ENCODE peak calls at places on chromosomes 16 and 17, in five cellular contexts. E is IMR-90, N is mesenchymal stem cell, S is neuronal stem cell, F is H1. U is an unnamed sample.

GRCh38 chr16:69762843-69763556 is 868 bp downstream of the WWP2 start:
- DNase-seq in S (no peak), F (no peak), N (peak), E (peak), U (peak)

GRCh38 chr16:71205482-71206131 is 24.9 kb downstream of the HYDIN start:
- DNase-seq in N (no peak), S (no peak), F (no peak), E (no peak), U (no peak)

GRCh38 chr16:67959520-67959919 is 8.9 kb downstream of the SLC12A4 start:
- DNase-seq in N (peak), E (peak), F (no peak), S (no peak), U (no peak)

GRCh38 chr16:53901396-53901795 is 197.4 kb downstream of the FTO start:
- DNase-seq in N (no peak), F (no peak), E (no peak), S (no peak), U (no peak)

GRCh38 chr17:83150369-83151055 is 71.1 kb downstream of the METRNL start:
- DNase-seq in F (no peak), S (no peak), N (no peak), E (no peak), U (no peak)

GRCh38 chr17:58829172-58829637 is 73.6 kb downstream of the PPM1E start:
- DNase-seq in N (no peak), S (no peak), F (no peak), E (no peak), U (no peak)

GRCh38 chr17:35084987-35085386 is 21.5 kb upstream of the RFFL start:
- DNase-seq in E (peak), N (no peak), F (no peak), S (no peak), U (peak)

GRCh38 chr17:53058031-53058430 is 764.7 kb upstream of the KIF2B start:
- DNase-seq in N (no peak), S (no peak), F (no peak), E (no peak), U (no peak)

GRCh38 chr17:7213895-7214299 is 5.7 kb downstream of the DLG4 start:
- DNase-seq in N (peak), E (peak), F (peak), S (peak), U (peak)

GRCh38 chr17:75783069-75783783 is 1.4 kb upstream of the UNK start:
- DNase-seq in E (peak), N (peak), S (no peak), F (no peak), U (peak)

GRCh38 chr17:82461827-82462524 is 3.4 kb downstream of the NARF start:
- DNase-seq in S (no peak), E (no peak), N (no peak), F (no peak), U (no peak)

GRCh38 chr16:54928016-54928356 is 2.7 kb upstream of the IRX5 start:
- DNase-seq in E (no peak), F (no peak), N (peak), S (peak), U (no peak)

GRCh38 chr17:59381716-59382570 is 50.5 kb downstream of the YPEL2 start:
- DNase-seq in E (no peak), S (no peak), N (no peak), F (no peak), U (no peak)

GRCh38 chr17:19513897-19514488 is 19.7 kb upstream of the SLC47A1 start:
- DNase-seq in S (peak), F (no peak), N (peak), E (peak), U (peak)

GRCh38 chr16:54591816-54592246 is 305.2 kb upstream of the IRX3 start:
- DNase-seq in F (peak), E (no peak), S (no peak), N (no peak), U (no peak)

GRCh38 chr16:85663891-85664321 is 24.8 kb downstream of the GINS2 start:
- DNase-seq in S (no peak), F (no peak), E (peak), N (no peak), U (no peak)

GRCh38 chr16:51648521-51648920 is 497.5 kb upstream of the SALL1 start:
- DNase-seq in N (no peak), F (no peak), S (no peak), E (no peak), U (no peak)

GRCh38 chr16:84341533-84342295 is 26.6 kb upstream of the ATP2C2 start:
- DNase-seq in F (no peak), E (no peak), N (no peak), S (no peak), U (no peak)

GRCh38 chr17:70169707-70170597 is 620 bp downstream of the KCNJ2 start:
- DNase-seq in F (no peak), E (peak), N (peak), S (no peak), U (peak)

GRCh38 chr17:67608691-67609090 is 109.0 kb upstream of the NOL11 start:
- DNase-seq in E (peak), S (no peak), N (peak), F (no peak), U (no peak)

GRCh38 chr17:30235386-30236296 is at the start of gene SLC6A4:
- DNase-seq in N (peak), F (no peak), E (no peak), S (no peak), U (peak)

GRCh38 chr17:40286473-40286872 is 1.2 kb upstream of the CDC6 start:
- DNase-seq in S (no peak), N (no peak), E (no peak), F (no peak), U (no peak)

GRCh38 chr17:40283662-40284061 is 4.0 kb upstream of the CDC6 start:
- DNase-seq in E (peak), N (peak), S (no peak), F (no peak), U (no peak)

GRCh38 chr17:40287494-40288369 is at the start of gene CDC6:
- DNase-seq in S (peak), F (peak), E (peak), N (peak), U (peak)

GRCh38 chr17:40284085-40284713 is 3.5 kb upstream of the CDC6 start:
- DNase-seq in S (no peak), N (peak), E (peak), F (no peak), U (peak)

GRCh38 chr17:40287159-40287493 is 553 bp upstream of the CDC6 start:
- DNase-seq in N (no peak), E (no peak), F (no peak), S (no peak), U (no peak)
- H3K4me3 ChIP-seq in N (no peak), E (peak), F (no peak), S (peak), U (no peak)

DNA sequence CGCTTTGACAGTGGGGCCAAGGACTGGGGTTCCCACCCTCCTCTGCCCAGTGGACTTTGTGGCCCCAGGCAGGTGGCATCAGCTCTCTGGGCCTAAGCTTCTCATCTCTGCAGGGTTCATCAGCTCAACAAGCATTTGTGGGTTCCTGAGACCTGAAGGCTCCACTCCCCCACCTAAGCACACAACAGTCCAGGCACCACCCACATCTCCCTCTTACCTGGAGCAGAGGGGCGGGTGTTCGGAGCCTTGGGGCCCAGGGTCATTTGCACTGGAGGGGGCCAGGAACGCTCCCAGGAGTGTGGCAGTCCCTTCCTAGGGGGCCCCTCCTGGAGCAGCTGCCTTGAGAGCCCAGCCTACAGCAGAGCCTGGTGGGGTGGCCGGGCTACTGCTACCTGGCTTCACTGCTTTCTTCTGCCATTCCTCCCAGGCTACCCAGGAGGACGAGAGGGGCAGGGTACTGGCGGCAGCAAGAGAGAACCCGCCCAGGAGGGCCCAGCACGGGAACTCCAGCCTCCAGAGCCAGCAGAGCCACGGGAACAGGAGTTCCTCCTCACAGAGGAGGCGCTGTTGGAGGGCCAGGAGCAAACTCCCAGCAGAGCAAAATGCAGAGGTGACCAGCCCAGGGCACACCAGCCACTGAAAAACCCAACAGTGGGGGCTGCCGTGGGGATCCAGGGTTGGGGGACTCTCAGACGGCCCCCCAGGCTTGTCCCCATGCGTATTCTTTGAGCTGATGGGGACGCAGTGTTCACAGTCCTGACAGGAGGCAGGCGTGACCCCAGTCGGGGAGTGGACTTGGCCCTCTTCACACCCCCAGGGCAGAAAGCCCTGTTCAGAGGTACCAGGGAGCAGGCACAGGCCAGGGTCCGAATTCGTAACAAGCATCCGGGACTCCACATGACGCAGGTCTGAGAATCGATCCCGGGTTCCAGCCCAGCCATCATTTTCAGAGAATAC is 35.1 kb upstream of the SLC38A10 start:
- DNase-seq in S (no peak), F (no peak), E (no peak), N (peak), U (peak)
- H4K8ac ChIP-seq in S (no peak), F (peak), E (no peak), N (peak), U (no peak)

GRCh38 chr17:43034623-43035293 is 9.7 kb downstream of the RND2 start:
- DNase-seq in F (no peak), S (no peak), E (no peak), N (no peak), U (no peak)
- H3K4me2 ChIP-seq in F (peak), S (peak), E (no peak), N (no peak), U (no peak)

GRCh38 chr17:77147357-77147801 is 6.6 kb downstream of the SEC14L1 start:
- DNase-seq in F (no peak), E (no peak), S (no peak), N (no peak), U (no peak)
- H3K4me3 ChIP-seq in F (no peak), E (no peak), S (no peak), N (no peak), U (no peak)

DNA sequence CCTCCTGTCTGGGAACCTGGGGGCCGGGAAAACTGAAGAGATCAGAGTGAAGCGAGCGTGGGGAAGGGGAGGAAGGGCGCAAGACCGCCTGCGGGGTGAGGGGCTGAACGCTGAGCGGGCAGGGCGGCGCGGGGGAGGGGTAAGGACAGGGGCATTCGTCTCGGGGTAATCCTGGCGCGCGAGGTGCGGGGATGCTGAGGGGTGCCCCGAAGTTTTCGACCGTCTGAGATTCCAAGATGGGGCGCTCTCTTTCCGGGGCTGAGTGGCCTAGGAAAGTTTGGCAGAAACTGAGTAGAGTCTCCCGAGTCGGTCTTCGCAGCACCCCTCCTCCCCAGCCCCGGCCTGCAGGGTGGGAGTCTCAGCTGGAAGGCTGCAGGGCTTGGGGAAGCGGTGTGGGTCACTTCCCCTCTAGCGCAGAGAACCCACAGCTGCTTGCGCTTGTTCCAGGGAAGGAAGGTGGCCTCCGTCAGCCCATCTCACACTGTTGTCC is 571 bp downstream of the TTYH2 start:
- DNase-seq in E (no peak), N (no peak), S (no peak), F (no peak), U (no peak)
- H4K8ac ChIP-seq in E (no peak), N (peak), S (no peak), F (no peak), U (no peak)

U was measured in mesendoderm.